ENCODE peak calls at places on chromosomes 6 and 20, in four cellular contexts. V is activated CD4-positive, alpha-beta T cell treated with anti-CD3 and anti-CD28 coated beads, Interleukin-2, amount 50 U/mL, for 24 hours; Y is iPS-NIHi11; H is GM12865. L is an unnamed sample.

GRCh38 chr6:107576852-107577251 is 86.9 kb downstream of the SOBP start:
- DNase-seq in V (no peak), Y (no peak), H (no peak), L (peak; percentile 72)

GRCh38 chr20:35062478-35062877 is 30.1 kb downstream of the TRPC4AP start:
- DNase-seq in V (no peak), Y (no peak), H (no peak), L (no peak)

GRCh38 chr6:16320533-16321340 is 82.3 kb downstream of the GMPR start:
- DNase-seq in V (no peak), Y (no peak), H (no peak), L (peak; percentile 86)

GRCh38 chr20:37538003-37538402 is 10.3 kb upstream of the BLCAP start:
- DNase-seq in V (no peak), Y (no peak), H (no peak), L (no peak)

GRCh38 chr6:11328613-11329247 is 96.3 kb upstream of the NEDD9 start:
- DNase-seq in V (no peak), Y (no peak), H (no peak), L (peak; percentile 52)

GRCh38 chr6:98842489-98843180 is 8.3 kb downstream of the POU3F2 start:
- DNase-seq in V (no peak), Y (peak; percentile 43), H (no peak), L (no peak)

GRCh38 chr20:15596220-15596875 is 976.9 kb downstream of the KIF16B start:
- DNase-seq in V (no peak), Y (no peak), H (no peak), L (no peak)

GRCh38 chr6:32700391-32701040 is 34.1 kb upstream of the HLA-DQB1 start:
- DNase-seq in V (no peak), Y (peak; percentile 40), H (peak; percentile 72), L (peak; percentile 38)

GRCh38 chr6:76771076-76771634 is 692.1 kb downstream of the HTR1B start:
- DNase-seq in V (no peak), Y (no peak), H (no peak), L (no peak)

L was measured in stromal cell of bone marrow.